ENCODE peak calls at places on chromosomes 3 and 15, in four cellular contexts. A is GM23248, Y is heart right ventricle, L is SJSA1. G is an unnamed sample.

GRCh38 chr3:179263134-179263533 is 12.2 kb upstream of the KCNMB3 start:
- DNase-seq in A (no peak), Y (no peak), L (no peak), G (no peak)

GRCh38 chr15:40241305-40242215 is 2.7 kb downstream of the PAK6 start:
- DNase-seq in A (no peak), L (no peak), Y (no peak), G (no peak)

GRCh38 chr3:10116138-10116460 is 624 bp downstream of the BRK1 start:
- DNase-seq in L (peak), Y (no peak), A (peak), G (no peak)

GRCh38 chr15:67945951-67946700 is 106.3 kb upstream of the RNU6-1 start:
- DNase-seq in Y (peak), L (peak), A (peak), G (peak)

GRCh38 chr3:191715585-191715984 is 254.6 kb downstream of the PYDC2 start:
- DNase-seq in A (no peak), Y (no peak), L (no peak), G (no peak)

GRCh38 chr15:39597751-39598185 is 16.9 kb downstream of the THBS1 start:
- DNase-seq in A (peak), L (no peak), Y (no peak), G (no peak)

GRCh38 chr15:77160562-77161481 is 89.9 kb upstream of the TSPAN3 start:
- DNase-seq in A (no peak), L (no peak), Y (no peak), G (no peak)

GRCh38 chr15:27679203-27679602 is 419.9 kb downstream of the OCA2 start:
- DNase-seq in L (no peak), A (no peak), Y (no peak), G (no peak)

GRCh38 chr3:117306299-117306698 is 596.7 kb downstream of the TUSC7 start:
- DNase-seq in Y (no peak), L (no peak), A (no peak), G (no peak)

GRCh38 chr3:117997201-117998049 is 1037.2 kb downstream of the IGSF11 start:
- DNase-seq in Y (peak), L (peak), A (peak), G (peak)

GRCh38 chr3:11331101-11331500 is 58.9 kb downstream of the ATG7 start:
- DNase-seq in Y (no peak), L (no peak), A (peak), G (no peak)

GRCh38 chr3:10249833-10250232 is 1.6 kb downstream of the TATDN2 start:
- DNase-seq in Y (no peak), L (no peak), A (peak), G (no peak)

GRCh38 chr3:192883512-192883911 is 34.1 kb downstream of the MB21D2 start:
- DNase-seq in L (no peak), A (no peak), Y (no peak), G (no peak)

GRCh38 chr3:117052356-117052755 is 342.8 kb downstream of the TUSC7 start:
- DNase-seq in L (no peak), Y (no peak), A (peak), G (no peak)

GRCh38 chr15:23857028-23857641 is 170.0 kb upstream of the NDN start:
- DNase-seq in L (no peak), Y (peak), A (peak), G (no peak)

GRCh38 chr3:171765511-171765887 is 44.8 kb downstream of the PLD1 start:
- DNase-seq in L (no peak), A (no peak), Y (no peak), G (no peak)

GRCh38 chr3:71601811-71602210 is 18.3 kb upstream of the FOXP1 start:
- DNase-seq in Y (no peak), L (no peak), A (peak), G (no peak)

GRCh38 chr3:131083190-131083863 is 56.6 kb downstream of the NEK11 start:
- DNase-seq in Y (peak), L (peak), A (peak), G (peak)

GRCh38 chr3:69181592-69182211 is 59.3 kb upstream of the LMOD3 start:
- DNase-seq in L (no peak), A (peak), Y (no peak), G (no peak)

GRCh38 chr15:69075467-69075866 is 61.0 kb downstream of the NOX5 start:
- DNase-seq in Y (no peak), L (no peak), A (no peak), G (no peak)

GRCh38 chr3:20186600-20187004 is 596 bp upstream of the SGO1 start:
- DNase-seq in A (peak), Y (no peak), L (no peak), G (no peak)

GRCh38 chr15:68791431-68792283 is 29.0 kb downstream of the ANP32A start:
- DNase-seq in A (no peak), Y (no peak), L (no peak), G (no peak)

GRCh38 chr3:140903196-140903595 is 38.4 kb upstream of the SLC25A36 start:
- DNase-seq in A (peak), Y (no peak), L (no peak), G (no peak)

GRCh38 chr15:65916664-65917406 is 47.5 kb downstream of the RAB11A start:
- DNase-seq in L (peak), A (peak), Y (peak), G (peak)

GRCh38 chr3:174336774-174337173 is 522.4 kb upstream of the NAALADL2 start:
- DNase-seq in L (no peak), Y (no peak), A (no peak), G (no peak)

GRCh38 chr3:136149569-136150136 is 46.5 kb downstream of the MSL2 start:
- DNase-seq in L (no peak), A (peak), Y (no peak), G (no peak)

GRCh38 chr3:190996376-190996775 is 133.9 kb upstream of the GMNC start:
- DNase-seq in Y (no peak), A (no peak), L (no peak), G (no peak)

GRCh38 chr3:8608041-8608790 is 36.4 kb downstream of the SSUH2 start:
- DNase-seq in A (no peak), L (no peak), Y (no peak), G (no peak)

GRCh38 chr15:84821501-84822021 is 4.4 kb downstream of the ALPK3 start:
- DNase-seq in A (no peak), L (no peak), Y (peak), G (no peak)

GRCh38 chr15:84818221-84819131 is 1.3 kb downstream of the ALPK3 start:
- DNase-seq in L (no peak), Y (peak), A (peak), G (no peak)

GRCh38 chr15:84817461-84818081 is 415 bp downstream of the ALPK3 start:
- DNase-seq in L (no peak), A (no peak), Y (no peak), G (no peak)

GRCh38 chr15:84819291-84819768 is 2.2 kb downstream of the ALPK3 start:
- DNase-seq in A (no peak), Y (peak), L (no peak), G (no peak)

GRCh38 chr15:84819791-84820190 is 2.6 kb downstream of the ALPK3 start:
- DNase-seq in Y (no peak), A (no peak), L (no peak), G (no peak)
- H3K27ac ChIP-seq in Y (peak), A (no peak), L (no peak), G (peak)

GRCh38 chr3:128286691-128287090 is 133.4 kb downstream of the EEFSEC start:
- DNase-seq in L (no peak), A (no peak), Y (peak), G (no peak)
- H3K27ac ChIP-seq in L (no peak), A (no peak), Y (no peak), G (no peak)

DNA sequence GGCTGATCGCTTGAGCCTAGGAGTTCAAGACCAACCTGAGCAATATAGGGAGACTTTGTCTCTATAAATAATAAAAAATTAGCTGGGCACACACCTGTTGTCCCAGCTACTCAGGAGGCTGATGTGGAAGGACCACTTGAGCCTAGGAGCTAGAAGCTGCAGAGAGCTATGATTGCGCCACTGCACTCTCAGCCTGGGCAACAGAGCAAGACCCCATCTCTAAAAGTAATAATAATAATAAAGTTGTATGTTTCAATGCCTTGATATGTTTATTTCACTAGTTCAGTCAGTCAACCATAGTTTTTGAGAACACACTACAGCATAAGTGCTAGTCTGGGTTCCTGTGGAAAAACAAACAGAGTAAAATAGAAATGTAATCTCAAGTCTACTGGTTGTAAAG is 36.5 kb downstream of the IGF2BP2 start:
- DNase-seq in A (no peak), L (no peak), Y (no peak), G (no peak)
- H3K27ac ChIP-seq in A (no peak), L (no peak), Y (no peak), G (no peak)

GRCh38 chr3:43690400-43691119 is at the start of gene ABHD5:
- DNase-seq in L (peak), A (peak), Y (peak), G (peak)
- H3K27ac ChIP-seq in L (peak), A (peak), Y (peak), G (peak)

GRCh38 chr3:125055913-125056705 is at the start of gene HEG1:
- DNase-seq in Y (peak), A (peak), L (peak), G (peak)
- H3K27ac ChIP-seq in Y (peak), A (peak), L (peak), G (peak)

DNA sequence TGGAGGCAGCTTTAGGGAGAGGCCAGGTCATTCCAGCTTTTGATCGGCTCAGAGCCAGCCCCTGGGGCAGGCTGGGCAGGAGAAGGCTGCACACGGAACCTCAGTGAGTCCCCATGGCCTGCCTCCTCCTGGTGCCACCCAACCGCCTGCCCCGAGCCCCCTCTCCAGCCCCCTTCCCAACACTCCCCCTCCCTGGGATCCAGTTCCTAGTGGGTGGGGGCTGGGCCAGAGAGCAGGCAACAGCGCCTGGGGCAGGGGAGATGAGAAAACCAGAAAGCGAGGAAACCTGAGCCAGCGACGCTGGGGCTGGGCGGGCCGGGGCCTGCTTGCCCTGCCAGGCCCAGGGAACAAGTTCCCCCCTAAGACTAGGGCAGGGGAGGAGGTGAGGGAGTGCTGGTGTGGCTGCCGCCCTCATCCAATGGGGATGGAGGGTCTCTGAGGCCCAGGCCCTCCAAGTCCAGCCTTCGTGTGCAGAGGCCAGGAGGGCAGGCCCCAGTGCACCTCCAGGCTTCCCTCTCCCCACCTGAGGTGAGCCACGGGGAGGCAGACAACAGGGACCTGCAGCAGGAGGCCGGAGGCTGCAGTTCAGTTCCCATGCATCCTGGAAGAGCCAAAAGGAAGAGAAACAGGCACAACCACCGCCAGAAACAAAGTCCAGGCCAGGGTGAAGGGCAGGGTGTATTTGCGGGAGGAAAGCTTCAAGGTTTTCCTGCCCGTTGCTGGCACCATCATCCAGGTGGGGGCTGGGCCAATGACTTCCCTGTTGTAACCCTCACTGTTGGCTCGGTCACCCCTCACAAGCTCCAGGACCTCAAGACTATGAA is 4.0 kb upstream of the SEMA3F start:
- DNase-seq in A (no peak), L (no peak), Y (no peak), G (peak)
- H3K27ac ChIP-seq in A (no peak), L (no peak), Y (no peak), G (peak)

GRCh38 chr3:112894258-112894657 is 47.6 kb upstream of the CD200R1L start:
- DNase-seq in L (no peak), A (peak), Y (no peak), G (no peak)

GRCh38 chr3:112888388-112889085 is 41.9 kb upstream of the CD200R1L start:
- DNase-seq in A (no peak), Y (no peak), L (no peak), G (no peak)

GRCh38 chr3:112884678-112885290 is 38.1 kb upstream of the CD200R1L start:
- DNase-seq in A (no peak), Y (no peak), L (no peak), G (no peak)

DNA sequence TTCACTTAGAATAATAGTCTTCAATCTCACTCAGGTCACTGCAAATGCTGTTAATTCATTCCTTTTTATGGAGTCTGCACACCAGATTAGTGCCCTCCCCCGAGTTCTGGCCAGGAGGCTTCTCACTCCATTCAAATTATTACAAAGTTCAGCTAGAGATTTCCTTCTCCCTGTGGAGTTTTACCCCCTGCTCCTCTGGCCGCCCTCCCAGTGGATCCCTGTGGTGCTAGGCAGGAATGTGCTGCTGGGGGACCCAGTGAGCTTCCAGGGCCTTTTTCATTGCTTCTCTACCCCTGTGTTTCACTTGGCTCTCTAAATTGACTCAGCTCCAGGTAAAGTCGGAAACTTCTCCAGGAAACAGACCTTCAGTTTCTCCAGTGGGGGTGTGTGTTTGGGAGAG is 42.7 kb upstream of the CD200R1L start:
- DNase-seq in Y (no peak), A (no peak), L (no peak), G (no peak)
- H3K27ac ChIP-seq in Y (no peak), A (no peak), L (no peak), G (no peak)

GRCh38 chr3:129563332-129563731 is 20.4 kb downstream of the H1-8 start:
- DNase-seq in L (no peak), Y (no peak), A (no peak), G (no peak)

GRCh38 chr3:129560931-129561594 is 18.1 kb downstream of the H1-8 start:
- DNase-seq in Y (peak), A (peak), L (peak), G (no peak)

GRCh38 chr3:129560269-129560787 is 17.4 kb downstream of the H1-8 start:
- DNase-seq in Y (peak), A (peak), L (peak), G (no peak)

GRCh38 chr3:129562803-129563202 is 19.8 kb downstream of the H1-8 start:
- DNase-seq in A (no peak), Y (no peak), L (no peak), G (no peak)

DNA sequence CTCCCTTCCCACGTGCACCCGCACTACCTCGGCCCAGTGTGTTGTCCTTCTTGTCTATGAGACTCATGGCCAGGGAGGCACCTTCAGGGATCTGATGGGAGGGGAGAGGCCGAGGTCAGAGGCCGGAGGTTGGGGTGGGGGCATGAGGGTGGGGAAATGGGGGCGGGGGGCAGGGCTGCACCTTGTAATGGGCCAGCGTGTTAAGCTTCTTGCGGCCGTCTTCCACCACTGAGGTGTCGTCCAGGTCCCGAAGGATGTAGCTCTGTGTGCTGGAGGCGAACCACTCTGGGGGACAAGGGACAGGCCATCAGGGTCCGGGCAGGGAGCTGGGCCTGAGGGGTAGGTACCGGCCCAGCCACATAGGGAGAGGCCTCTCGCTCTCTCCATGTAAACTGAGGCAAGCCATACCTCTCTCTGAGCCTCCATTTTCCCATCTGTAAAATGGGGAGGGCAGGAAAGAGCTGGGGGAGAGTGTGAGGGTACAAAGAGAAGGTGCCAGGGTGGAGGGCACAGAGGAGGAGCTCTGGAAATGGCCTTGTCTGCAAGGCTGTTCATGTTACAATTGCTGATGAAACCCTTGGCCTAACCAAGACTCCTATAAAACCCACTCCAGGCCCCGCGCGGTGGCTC is 18.8 kb downstream of the H1-8 start:
- DNase-seq in L (no peak), Y (no peak), A (no peak), G (no peak)
- H3K27ac ChIP-seq in L (peak), Y (peak), A (peak), G (peak)

DNA sequence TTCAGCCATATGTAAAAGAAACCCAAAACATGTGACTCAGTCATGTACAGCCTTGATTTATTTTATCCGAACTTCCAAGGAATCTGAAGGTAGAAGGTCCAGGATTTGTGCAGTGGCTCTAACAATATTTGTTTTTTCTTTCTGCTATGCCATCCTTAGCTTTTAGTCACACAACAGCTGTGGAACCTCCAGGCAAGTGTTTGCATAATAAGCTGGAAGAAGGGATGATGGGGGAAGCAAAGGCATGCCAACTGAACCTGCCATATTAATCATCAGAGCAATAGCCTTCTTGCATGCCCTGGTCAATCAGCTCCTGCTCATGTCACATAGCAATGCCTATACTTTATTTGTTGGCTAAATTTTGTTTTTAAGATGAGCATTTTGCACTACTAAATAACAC is 444.7 kb upstream of the ARPP21 start:
- DNase-seq in A (no peak), L (no peak), Y (no peak), G (no peak)
- H3K27ac ChIP-seq in A (no peak), L (no peak), Y (no peak), G (no peak)

GRCh38 chr15:29379647-29380046 is 110.0 kb upstream of the NSMCE3 start:
- DNase-seq in Y (no peak), L (no peak), A (no peak), G (no peak)

GRCh38 chr15:29377141-29377540 is 107.5 kb upstream of the NSMCE3 start:
- DNase-seq in Y (no peak), A (no peak), L (no peak), G (no peak)

GRCh38 chr15:29376580-29376979 is 107.0 kb upstream of the NSMCE3 start:
- DNase-seq in L (no peak), Y (no peak), A (no peak), G (no peak)
- H3K27ac ChIP-seq in L (no peak), Y (no peak), A (no peak), G (no peak)

G was measured in prostate gland.